ENCODE peak calls at places on chromosomes 4 and X, in nine cellular contexts. S is substantia nigra; Y is H9; E is A549; T is skeletal muscle cell; L is GM20000; K is EH; X is NCI-H748 treated with DMSO at 0.1 percent for 48 hours; O is stimulated activated CD4-positive, alpha-beta T cell treated with anti-CD3 and anti-CD28 coated beads, Interleukin-1b, Interleukin-23, amount 100 ng/mL, for 1 hour. Z is an unnamed sample.

GRCh38 chr4:336099-336892 is 1.3 kb upstream of the ZNF141 start:
- DNase-seq in S (no peak), K (no peak), Y (peak; percentile 29), O (no peak), T (no peak), E (no peak), L (peak; percentile 62), X (no peak), Z (no peak)

GRCh38 chr4:37225778-37226177 is 18.8 kb upstream of the NWD2 start:
- DNase-seq in O (no peak), L (no peak), X (no peak), T (no peak), S (no peak), Y (no peak), E (no peak), K (no peak), Z (no peak)

GRCh38 chr4:6221851-6222760 is 21.8 kb upstream of the JAKMIP1 start:
- DNase-seq in O (no peak), Y (peak; percentile 79), X (no peak), L (peak; percentile 79), S (peak; percentile 53), K (no peak), E (no peak), T (no peak), Z (no peak)

GRCh38 chr4:80237992-80238391 is 28.5 kb upstream of the FGF5 start:
- DNase-seq in K (peak; percentile 97), L (no peak), E (peak; percentile 36), S (no peak), T (peak; percentile 83), Y (no peak), X (no peak), O (no peak), Z (peak; percentile 87)

GRCh38 chrX:100768679-100769338 is 36.9 kb upstream of the SYTL4 start:
- DNase-seq in L (peak; percentile 51), O (peak; percentile 82), Y (peak; percentile 75), E (peak; percentile 61), T (no peak), K (peak; percentile 69), X (peak; percentile 61), S (peak; percentile 62), Z (peak; percentile 0)

GRCh38 chr4:152357206-152357605 is 178.7 kb downstream of the FBXW7 start:
- DNase-seq in E (peak; percentile 30), S (no peak), Y (no peak), K (peak; percentile 64), O (no peak), L (no peak), X (no peak), T (no peak), Z (no peak)

GRCh38 chr4:126790633-126791032 is 842.1 kb upstream of the INTU start:
- DNase-seq in K (peak; percentile 41), O (no peak), E (no peak), Y (no peak), T (no peak), L (no peak), S (no peak), X (no peak), Z (no peak)

GRCh38 chr4:41442818-41443217 is 95.1 kb upstream of the LIMCH1 start:
- DNase-seq in S (no peak), O (no peak), L (no peak), E (peak; percentile 18), T (no peak), Y (no peak), K (peak; percentile 55), X (peak; percentile 56), Z (no peak)

GRCh38 chr4:5003918-5004317 is 15.3 kb downstream of the CYTL1 start:
- DNase-seq in O (no peak), Y (peak; percentile 6), X (no peak), E (no peak), S (no peak), L (no peak), T (no peak), K (no peak), Z (no peak)

GRCh38 chr4:107317596-107317995 is 281.5 kb upstream of the DKK2 start:
- DNase-seq in K (peak; percentile 37), T (no peak), L (no peak), Y (no peak), X (no peak), E (no peak), O (no peak), S (no peak), Z (peak; percentile 23)

GRCh38 chr4:140068247-140068646 is 85.7 kb downstream of the MAML3 start:
- DNase-seq in E (no peak), K (no peak), T (no peak), Y (no peak), O (no peak), L (no peak), X (no peak), S (no peak), Z (no peak)

GRCh38 chr4:87326460-87326859 is 3.8 kb upstream of the HSD17B13 start:
- DNase-seq in L (no peak), E (no peak), Y (no peak), T (no peak), O (no peak), X (peak; percentile 35), S (no peak), K (no peak), Z (no peak)

GRCh38 chr4:74223801-74224200 is 65.9 kb downstream of the MTHFD2L start:
- DNase-seq in T (peak; percentile 66), Y (no peak), K (peak; percentile 76), S (no peak), O (no peak), L (no peak), X (no peak), E (no peak), Z (no peak)

GRCh38 chrX:17414057-17414658 is 39.2 kb downstream of the NHS start:
- DNase-seq in E (no peak), Y (no peak), T (no peak), X (no peak), L (no peak), S (no peak), O (no peak), K (no peak), Z (no peak)

GRCh38 chr4:80492761-80493160 is 157.2 kb downstream of the CFAP299 start:
- DNase-seq in X (no peak), E (no peak), Y (no peak), T (no peak), L (no peak), K (no peak), S (no peak), O (no peak), Z (no peak)

GRCh38 chr4:2796261-2797187 is 3.6 kb downstream of the SH3BP2 start:
- DNase-seq in O (no peak), S (no peak), K (peak; percentile 89), Y (no peak), E (peak; percentile 82), X (no peak), L (no peak), T (no peak), Z (no peak)

GRCh38 chrX:72254835-72255234 is 16.0 kb upstream of the ERCC6L start:
- DNase-seq in S (no peak), L (no peak), X (peak; percentile 22), K (no peak), T (no peak), O (no peak), Y (no peak), E (no peak), Z (no peak)

GRCh38 chrX:1734806-1735205 is 119.9 kb downstream of the ASMT start:
- DNase-seq in Y (no peak), L (no peak), O (no peak), E (peak; percentile 23), S (no peak), K (peak; percentile 52), T (no peak), X (no peak), Z (no peak)

GRCh38 chr4:35300996-35301774 is 943.1 kb downstream of the ARAP2 start:
- DNase-seq in Y (peak; percentile 65), E (no peak), K (no peak), X (no peak), O (no peak), S (no peak), T (no peak), L (no peak), Z (no peak)

GRCh38 chr4:82905205-82905604 is 4.7 kb downstream of the THAP9 start:
- DNase-seq in O (no peak), X (no peak), E (no peak), S (no peak), T (no peak), L (peak; percentile 77), Y (no peak), K (peak; percentile 55), Z (no peak)

GRCh38 chrX:38768079-38768478 is 33.2 kb upstream of the MID1IP1 start:
- DNase-seq in T (peak; percentile 1), S (no peak), K (peak; percentile 43), X (peak; percentile 51), L (peak; percentile 8), O (no peak), Y (no peak), E (peak; percentile 11), Z (no peak)